ENCODE peak calls at places on chromosomes 4 and X, in five cellular contexts. One of them, this sample, is unnamed.

GRCh38 chr4:27305246-27305645 is 444.6 kb downstream of the STIM2 start:
- DNase-seq in AG08396: no peak
- DNase-seq in D341Med: no peak
- DNase-seq in RWPE1: no peak
- DNase-seq in AG09309: no peak
- DNase-seq in this sample: no peak

GRCh38 chrX:114774691-114775090 is 190.8 kb downstream of the HTR2C start:
- DNase-seq in AG08396: no peak
- DNase-seq in D341Med: no peak
- DNase-seq in RWPE1: no peak
- DNase-seq in AG09309: no peak
- DNase-seq in this sample: no peak

GRCh38 chr4:18798123-18798522 is 776.6 kb upstream of the LCORL start:
- DNase-seq in AG08396: no peak
- DNase-seq in D341Med: no peak
- DNase-seq in RWPE1: no peak
- DNase-seq in AG09309: no peak
- DNase-seq in this sample: no peak

GRCh38 chrX:133746593-133746992 is 238.8 kb downstream of the GPC3 start:
- DNase-seq in AG08396: no peak
- DNase-seq in D341Med: no peak
- DNase-seq in RWPE1: no peak
- DNase-seq in AG09309: no peak
- DNase-seq in this sample: no peak

GRCh38 chr4:48234575-48234974 is 35.1 kb downstream of the TEC start:
- DNase-seq in AG08396: no peak
- DNase-seq in D341Med: no peak
- DNase-seq in RWPE1: no peak
- DNase-seq in AG09309: no peak
- DNase-seq in this sample: no peak

GRCh38 chr4:46844325-46844917 is 64.6 kb downstream of the COX7B2 start:
- DNase-seq in AG08396: peak
- DNase-seq in D341Med: peak
- DNase-seq in RWPE1: peak
- DNase-seq in AG09309: peak
- DNase-seq in this sample: peak

GRCh38 chr4:82801910-82802521 is 3.4 kb upstream of the SCD5 start:
- DNase-seq in AG08396: no peak
- DNase-seq in D341Med: no peak
- DNase-seq in RWPE1: no peak
- DNase-seq in AG09309: no peak
- DNase-seq in this sample: peak

GRCh38 chr4:177391287-177391686 is 51.0 kb downstream of the AGA start:
- DNase-seq in AG08396: no peak
- DNase-seq in D341Med: no peak
- DNase-seq in RWPE1: no peak
- DNase-seq in AG09309: no peak
- DNase-seq in this sample: peak

GRCh38 chr4:7310441-7310840 is 118.1 kb downstream of the SORCS2 start:
- DNase-seq in AG08396: no peak
- DNase-seq in D341Med: no peak
- DNase-seq in RWPE1: no peak
- DNase-seq in AG09309: no peak
- DNase-seq in this sample: no peak

GRCh38 chr4:97720869-97721432 is 422.3 kb downstream of the STPG2 start:
- DNase-seq in AG08396: no peak
- DNase-seq in D341Med: no peak
- DNase-seq in RWPE1: peak
- DNase-seq in AG09309: no peak
- DNase-seq in this sample: peak

GRCh38 chr4:142358656-142359055 is 487.4 kb downstream of the INPP4B start:
- DNase-seq in AG08396: no peak
- DNase-seq in D341Med: no peak
- DNase-seq in RWPE1: no peak
- DNase-seq in AG09309: no peak
- DNase-seq in this sample: no peak

GRCh38 chr4:85955614-85956295 is 404.1 kb downstream of the MAPK10 start:
- DNase-seq in AG08396: no peak
- DNase-seq in D341Med: no peak
- DNase-seq in RWPE1: peak
- DNase-seq in AG09309: no peak
- DNase-seq in this sample: no peak

GRCh38 chr4:25966171-25966570 is 52.2 kb downstream of the SMIM20 start:
- DNase-seq in AG08396: no peak
- DNase-seq in D341Med: peak
- DNase-seq in RWPE1: no peak
- DNase-seq in AG09309: no peak
- DNase-seq in this sample: peak

GRCh38 chrX:152819732-152820131 is 10.8 kb downstream of the CETN2 start:
- DNase-seq in AG08396: peak
- DNase-seq in D341Med: no peak
- DNase-seq in RWPE1: no peak
- DNase-seq in AG09309: no peak
- DNase-seq in this sample: peak

GRCh38 chr4:43918377-43918776 is 530.2 kb downstream of the KCTD8 start:
- DNase-seq in AG08396: no peak
- DNase-seq in D341Med: no peak
- DNase-seq in RWPE1: no peak
- DNase-seq in AG09309: no peak
- DNase-seq in this sample: no peak

GRCh38 chrX:10611441-10612090 is 8.8 kb downstream of the MID1 start:
- DNase-seq in AG08396: no peak
- DNase-seq in D341Med: no peak
- DNase-seq in RWPE1: no peak
- DNase-seq in AG09309: no peak
- DNase-seq in this sample: no peak

GRCh38 chr4:184907216-184907615 is 81.4 kb upstream of the ACSL1 start:
- DNase-seq in AG08396: no peak
- DNase-seq in D341Med: no peak
- DNase-seq in RWPE1: no peak
- DNase-seq in AG09309: no peak
- DNase-seq in this sample: no peak

GRCh38 chr4:26330186-26330787 is 9.5 kb downstream of the RBPJ start:
- DNase-seq in AG08396: no peak
- DNase-seq in D341Med: peak
- DNase-seq in RWPE1: peak
- DNase-seq in AG09309: no peak
- DNase-seq in this sample: peak

GRCh38 chr4:65668201-65669007 is 1.9 kb downstream of the EPHA5 start:
- DNase-seq in AG08396: peak
- DNase-seq in D341Med: peak
- DNase-seq in RWPE1: no peak
- DNase-seq in AG09309: no peak
- DNase-seq in this sample: peak

GRCh38 chr4:108885211-108885610 is 122.4 kb upstream of the ETNPPL start:
- DNase-seq in AG08396: no peak
- DNase-seq in D341Med: no peak
- DNase-seq in RWPE1: no peak
- DNase-seq in AG09309: no peak
- DNase-seq in this sample: peak

GRCh38 chrX:151722241-151722846 is 6.5 kb downstream of the FATE1 start:
- DNase-seq in AG08396: peak
- DNase-seq in D341Med: peak
- DNase-seq in RWPE1: no peak
- DNase-seq in AG09309: no peak
- DNase-seq in this sample: no peak

GRCh38 chrX:68358679-68359078 is 74.6 kb downstream of the OPHN1 start:
- DNase-seq in AG08396: no peak
- DNase-seq in D341Med: no peak
- DNase-seq in RWPE1: no peak
- DNase-seq in AG09309: no peak
- DNase-seq in this sample: no peak

GRCh38 chr4:14856076-14856926 is 146.0 kb upstream of the CPEB2 start:
- DNase-seq in AG08396: peak
- DNase-seq in D341Med: no peak
- DNase-seq in RWPE1: peak
- DNase-seq in AG09309: peak
- DNase-seq in this sample: peak

GRCh38 chrX:112967341-112967740 is 126.7 kb upstream of the AMOT start:
- DNase-seq in AG08396: no peak
- DNase-seq in D341Med: no peak
- DNase-seq in RWPE1: no peak
- DNase-seq in AG09309: no peak
- DNase-seq in this sample: peak

GRCh38 chr4:179867300-179867878 is 2375.8 kb upstream of the TENM3 start:
- DNase-seq in AG08396: peak
- DNase-seq in D341Med: peak
- DNase-seq in RWPE1: peak
- DNase-seq in AG09309: no peak
- DNase-seq in this sample: peak

GRCh38 chr4:67632492-67632891 is 68.5 kb downstream of the UBA6 start:
- DNase-seq in AG08396: no peak
- DNase-seq in D341Med: no peak
- DNase-seq in RWPE1: no peak
- DNase-seq in AG09309: no peak
- DNase-seq in this sample: no peak

GRCh38 chr4:31239886-31240285 is 519.7 kb downstream of the PCDH7 start:
- DNase-seq in AG08396: no peak
- DNase-seq in D341Med: no peak
- DNase-seq in RWPE1: no peak
- DNase-seq in AG09309: no peak
- DNase-seq in this sample: no peak

GRCh38 chrX:38881727-38882126 is 80.5 kb downstream of the MID1IP1 start:
- DNase-seq in AG08396: no peak
- DNase-seq in D341Med: no peak
- DNase-seq in RWPE1: no peak
- DNase-seq in AG09309: no peak
- DNase-seq in this sample: no peak

GRCh38 chr4:182277402-182277801 is 34.2 kb downstream of the TENM3 start:
- DNase-seq in AG08396: no peak
- DNase-seq in D341Med: no peak
- DNase-seq in RWPE1: no peak
- DNase-seq in AG09309: no peak
- DNase-seq in this sample: peak

GRCh38 chr4:25694466-25694865 is 38.8 kb downstream of the SLC34A2 start:
- DNase-seq in AG08396: no peak
- DNase-seq in D341Med: no peak
- DNase-seq in RWPE1: peak
- DNase-seq in AG09309: no peak
- DNase-seq in this sample: no peak

GRCh38 chrX:109393859-109394258 is 88.0 kb downstream of the GUCY2F start:
- DNase-seq in AG08396: no peak
- DNase-seq in D341Med: no peak
- DNase-seq in RWPE1: peak
- DNase-seq in AG09309: no peak
- DNase-seq in this sample: no peak

GRCh38 chr4:103429283-103429682 is 231.1 kb upstream of the CENPE start:
- DNase-seq in AG08396: no peak
- DNase-seq in D341Med: peak
- DNase-seq in RWPE1: no peak
- DNase-seq in AG09309: no peak
- DNase-seq in this sample: no peak

GRCh38 chr4:54167508-54167907 is 61.6 kb upstream of the PDGFRA start:
- DNase-seq in AG08396: no peak
- DNase-seq in D341Med: no peak
- DNase-seq in RWPE1: no peak
- DNase-seq in AG09309: no peak
- DNase-seq in this sample: no peak

This sample was measured in astrocyte.